ENCODE peak calls at places on chromosomes 16 and 17, in four cellular contexts. D, A, O and F are unnamed samples.

GRCh38 chr17:74361613-74362391 is at the start of gene BTBD17:
- DNase-seq in D (peak), A (no peak), O (no peak), F (peak)

GRCh38 chr16:82605863-82606620 is 20.7 kb upstream of the CDH13 start:
- DNase-seq in D (no peak), A (no peak), O (no peak), F (no peak)

GRCh38 chr16:1770328-1771071 is 843 bp downstream of the NME3 start:
- DNase-seq in D (peak), A (peak), O (no peak), F (peak)

GRCh38 chr17:48613862-48614694 is 1.0 kb downstream of the HOXB8 start:
- DNase-seq in D (no peak), A (peak), O (no peak), F (peak)

GRCh38 chr16:87956169-87956770 is 5.0 kb downstream of the BANP start:
- DNase-seq in D (peak), A (peak), O (peak), F (peak)

GRCh38 chr16:84031556-84031955 is 11.0 kb downstream of the SLC38A8 start:
- DNase-seq in D (no peak), A (no peak), O (no peak), F (no peak)

GRCh38 chr17:8785547-8786412 is 13.4 kb downstream of the MFSD6L start:
- DNase-seq in D (peak), A (peak), O (no peak), F (peak)

GRCh38 chr16:78458588-78458987 is 359.1 kb downstream of the WWOX start:
- DNase-seq in D (no peak), A (no peak), O (no peak), F (no peak)

GRCh38 chr16:85306071-85306792 is 194.0 kb upstream of the CIBAR2 start:
- DNase-seq in D (peak), A (peak), O (peak), F (peak)

GRCh38 chr16:68519225-68519745 is 19.8 kb upstream of the ZFP90 start:
- DNase-seq in D (no peak), A (no peak), O (no peak), F (no peak)

GRCh38 chr17:18035704-18036103 is 3.3 kb downstream of the ATPAF2 start:
- DNase-seq in D (peak), A (no peak), O (no peak), F (no peak)

GRCh38 chr17:56822725-56823124 is 11.0 kb downstream of the C17orf67 start:
- DNase-seq in D (no peak), A (no peak), O (no peak), F (peak)

GRCh38 chr17:10398352-10398751 is 23.4 kb downstream of the MYH8 start:
- DNase-seq in D (no peak), A (no peak), O (no peak), F (no peak)

GRCh38 chr16:69616082-69616481 is 50.3 kb downstream of the NFAT5 start:
- DNase-seq in D (no peak), A (no peak), O (no peak), F (no peak)

GRCh38 chr16:67741118-67741517 is 22.0 kb upstream of the GFOD2 start:
- DNase-seq in D (no peak), A (no peak), O (no peak), F (no peak)

GRCh38 chr17:2239882-2240430 is 63.6 kb downstream of the SMG6 start:
- DNase-seq in D (peak), A (peak), O (peak), F (peak)

GRCh38 chr17:39950871-39951348 is 11.9 kb upstream of the GSDMA start:
- DNase-seq in D (no peak), A (no peak), O (no peak), F (no peak)

GRCh38 chr16:88430524-88431446 is 22.3 kb upstream of the ZFPM1 start:
- DNase-seq in D (peak), A (no peak), O (no peak), F (peak)

GRCh38 chr17:21042434-21043295 is at the start of gene USP22:
- DNase-seq in D (no peak), A (no peak), O (no peak), F (no peak)

GRCh38 chr17:38608648-38609047 is 2.9 kb upstream of the SRCIN1 start:
- DNase-seq in D (no peak), A (no peak), O (no peak), F (no peak)

GRCh38 chr16:85413713-85414663 is 199.1 kb upstream of the GSE1 start:
- DNase-seq in D (no peak), A (no peak), O (no peak), F (no peak)

GRCh38 chr17:38417210-38417951 is 10.9 kb upstream of the ARHGAP23 start:
- DNase-seq in D (peak), A (no peak), O (no peak), F (no peak)

GRCh38 chr17:82863941-82864720 is 24.3 kb upstream of the ZNF750 start:
- DNase-seq in D (peak), A (peak), O (peak), F (peak)

GRCh38 chr17:8729860-8730259 is 14.8 kb downstream of the CCDC42 start:
- DNase-seq in D (no peak), A (no peak), O (no peak), F (no peak)

GRCh38 chr16:11130978-11131665 is 124.9 kb downstream of the SOCS1 start:
- DNase-seq in D (no peak), A (no peak), O (no peak), F (no peak)

GRCh38 chr16:50884066-50884860 is 142.4 kb downstream of the CYLD start:
- DNase-seq in D (peak), A (no peak), O (no peak), F (no peak)

GRCh38 chr17:491086-492014 is 138.7 kb upstream of the RPH3AL start:
- DNase-seq in D (peak), A (peak), O (no peak), F (peak)

GRCh38 chr16:77511053-77511452 is 76.2 kb upstream of the ADAMTS18 start:
- DNase-seq in D (no peak), A (no peak), O (no peak), F (no peak)

GRCh38 chr17:35597604-35598003 is 10.5 kb downstream of the AP2B1 start:
- DNase-seq in D (no peak), A (no peak), O (no peak), F (no peak)

GRCh38 chr17:83146347-83146746 is 66.9 kb downstream of the METRNL start:
- DNase-seq in D (no peak), A (no peak), O (no peak), F (no peak)

GRCh38 chr17:64223931-64224657 is 39.0 kb downstream of the TEX2 start:
- DNase-seq in D (no peak), A (no peak), O (no peak), F (no peak)

GRCh38 chr17:78118801-78119241 is 9.7 kb downstream of the TMC6 start:
- DNase-seq in D (no peak), A (no peak), O (no peak), F (no peak)

GRCh38 chr16:50093607-50094570 is 28.1 kb downstream of the HEATR3 start:
- DNase-seq in D (no peak), A (no peak), O (no peak), F (peak)

GRCh38 chr17:8056232-8056975 is 17.5 kb downstream of the ALOX15B start:
- DNase-seq in D (no peak), A (peak), O (peak), F (peak)

GRCh38 chr16:78129349-78129748 is 29.9 kb downstream of the WWOX start:
- DNase-seq in D (no peak), A (no peak), O (no peak), F (no peak)

GRCh38 chr17:78075545-78075944 is 53.0 kb downstream of the TMC6 start:
- DNase-seq in D (no peak), A (no peak), O (no peak), F (no peak)

GRCh38 chr16:15607700-15608396 is 35.1 kb downstream of the MARF1 start:
- DNase-seq in D (no peak), A (peak), O (no peak), F (no peak)

GRCh38 chr17:38693700-38694329 is 11.3 kb upstream of the MLLT6 start:
- DNase-seq in D (no peak), A (peak), O (no peak), F (no peak)

GRCh38 chr17:32142857-32143524 is 689 bp downstream of the RHOT1 start:
- DNase-seq in D (peak), A (peak), O (no peak), F (peak)
- TF ChIP-seq FOS in D (peak), A (no peak), O (no peak), F (no peak)

DNA sequence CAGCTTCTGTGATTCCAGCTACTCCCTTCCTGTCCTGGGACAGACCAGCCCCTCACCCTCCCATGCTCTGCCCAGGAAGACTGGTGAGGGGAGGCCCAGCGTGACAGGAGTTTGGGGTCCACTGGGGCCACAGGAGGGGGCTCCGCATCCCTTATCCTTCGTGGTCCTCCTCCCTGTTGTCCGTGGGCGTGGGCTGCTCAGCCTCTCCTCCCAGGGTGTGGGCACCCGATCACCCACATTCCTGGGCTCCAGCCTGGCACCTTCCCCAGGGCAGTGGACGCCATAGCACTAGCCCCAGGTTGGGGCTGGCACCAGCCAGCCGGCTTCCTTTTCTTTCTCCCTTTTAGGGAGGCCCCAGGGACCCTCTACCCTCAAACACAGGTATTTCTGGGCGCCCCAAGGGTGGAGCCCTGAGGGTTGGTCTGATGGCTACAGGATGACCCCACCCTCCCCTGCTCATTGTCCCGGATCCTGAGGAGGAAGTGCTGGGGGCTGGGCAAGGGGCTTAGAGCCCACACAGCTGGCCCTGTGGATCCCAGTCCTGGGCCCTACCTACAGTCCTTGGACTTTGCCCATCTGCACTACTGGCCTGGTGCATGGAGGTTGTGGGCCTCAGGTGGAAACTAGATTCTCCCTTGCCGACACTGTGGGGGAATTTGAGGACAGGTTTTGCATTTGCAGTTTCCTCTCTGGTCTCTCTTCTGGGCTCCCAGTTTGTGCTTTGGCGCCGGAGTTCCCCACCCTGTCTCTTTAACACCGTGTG is 1.1 kb downstream of the KIF1C start:
- DNase-seq in D (no peak), A (no peak), O (no peak), F (no peak)
- H2AFZ ChIP-seq in D (no peak), A (peak), O (peak), F (no peak)

GRCh38 chr16:57538235-57538711 is 1.9 kb upstream of the CCDC102A start:
- DNase-seq in D (no peak), A (no peak), O (no peak), F (no peak)
- TF ChIP-seq FOS in D (no peak), A (no peak), O (no peak), F (no peak)

DNA sequence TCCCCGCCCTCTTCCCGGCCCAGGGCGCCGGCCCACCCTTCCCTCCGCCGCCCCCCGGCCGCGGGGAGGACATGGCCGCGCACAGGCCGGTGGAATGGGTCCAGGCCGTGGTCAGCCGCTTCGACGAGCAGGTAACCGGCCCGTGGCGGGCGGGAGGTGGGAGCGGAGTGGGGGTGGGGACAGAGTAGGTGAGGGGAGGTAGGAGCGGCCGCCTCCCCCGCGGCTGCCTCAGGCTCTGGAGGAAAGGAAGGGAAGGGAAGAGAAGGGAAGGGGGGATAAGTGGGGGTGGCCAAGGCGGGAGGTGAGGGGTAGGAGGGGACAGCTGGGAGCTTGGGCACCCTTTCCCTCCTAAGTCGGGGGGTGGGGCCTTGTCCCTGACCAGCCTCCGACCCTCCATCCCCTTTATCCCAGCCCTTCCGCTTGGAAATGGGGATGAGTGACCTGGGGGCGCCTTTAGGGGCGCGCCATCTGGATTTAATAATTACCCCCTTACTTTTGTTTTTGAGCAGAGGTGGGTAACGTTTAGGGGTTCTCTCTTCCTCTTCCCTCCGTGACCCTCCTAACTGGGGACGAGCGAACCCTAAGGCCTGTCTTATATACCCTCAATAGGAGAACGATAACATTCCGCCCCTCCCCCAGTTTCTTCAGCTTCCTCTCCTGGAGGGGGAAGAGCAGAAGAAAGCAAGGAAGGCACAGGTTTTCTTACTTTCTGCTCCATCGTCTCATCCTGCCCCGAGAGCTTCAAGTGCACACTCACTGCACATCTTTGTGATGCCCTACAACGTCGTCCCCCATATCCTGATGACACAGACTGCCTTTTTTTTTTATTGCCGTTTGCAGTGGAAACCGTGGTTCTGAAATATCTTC is 695 bp downstream of the NF1 start:
- DNase-seq in D (peak), A (peak), O (no peak), F (peak)
- H2AFZ ChIP-seq in D (peak), A (peak), O (peak), F (peak)

GRCh38 chr17:49836111-49837030 is 11.5 kb downstream of the TAC4 start:
- DNase-seq in D (no peak), A (peak), O (no peak), F (peak)
- TF ChIP-seq FOS in D (no peak), A (no peak), O (no peak), F (no peak)

GRCh38 chr17:13104576-13104975 is 86.7 kb upstream of the ELAC2 start:
- DNase-seq in D (no peak), A (no peak), O (no peak), F (no peak)

GRCh38 chr17:13102477-13102876 is 84.7 kb upstream of the ELAC2 start:
- DNase-seq in D (no peak), A (no peak), O (no peak), F (no peak)

GRCh38 chr17:13099906-13100305 is 82.1 kb upstream of the ELAC2 start:
- DNase-seq in D (no peak), A (no peak), O (no peak), F (no peak)

DNA sequence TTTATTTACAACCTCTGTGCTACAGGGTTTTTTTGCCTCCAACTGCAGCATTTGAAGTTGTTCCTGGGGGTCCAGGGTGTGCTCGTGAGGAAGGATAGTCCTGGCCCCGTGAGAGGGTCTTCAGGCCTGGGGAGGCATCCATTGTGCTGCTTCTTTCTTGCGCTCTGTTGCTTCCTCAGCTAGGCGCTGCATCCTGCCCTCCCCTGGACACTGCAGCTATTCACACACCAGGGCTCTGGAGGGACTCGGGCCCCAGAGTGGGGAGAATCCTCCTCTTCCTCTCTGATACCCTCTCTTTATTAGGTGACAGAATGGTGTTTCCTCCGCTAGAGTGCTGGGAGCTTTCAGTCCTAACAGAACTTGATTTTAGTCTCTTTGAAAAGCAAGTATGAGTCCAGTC is 81.3 kb upstream of the ELAC2 start:
- DNase-seq in D (no peak), A (no peak), O (no peak), F (no peak)
- H2AFZ ChIP-seq in D (no peak), A (no peak), O (no peak), F (no peak)

DNA sequence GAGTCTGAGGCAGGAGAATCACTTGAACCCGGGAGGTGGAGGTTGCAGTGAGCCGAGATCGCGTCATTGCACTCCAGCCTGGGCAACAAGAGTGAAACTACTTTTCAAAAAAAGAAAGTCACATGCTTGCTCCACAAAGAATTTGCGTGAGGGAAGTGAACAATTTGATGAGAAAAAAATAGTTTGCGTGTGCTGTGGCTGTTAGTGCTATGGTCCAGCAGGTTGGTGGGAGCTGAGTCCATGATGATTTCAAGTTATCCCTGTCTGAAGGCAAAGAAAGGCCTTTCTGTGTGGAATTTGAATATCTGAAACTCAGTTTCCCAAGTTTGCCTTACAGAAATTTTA is 21.0 kb downstream of the PRCD start:
- DNase-seq in D (no peak), A (no peak), O (no peak), F (no peak)
- TF ChIP-seq FOS in D (no peak), A (no peak), O (no peak), F (no peak)